ENCODE peak calls at places on chromosome 9, in four cellular contexts. One of them, this sample, is unnamed.

GRCh38 chr9:91832322-91832721 is 117.7 kb downstream of the ROR2 start:
- DNase-seq in H1: no peak
- DNase-seq in GM12878: no peak
- DNase-seq in HepG2: no peak
- DNase-seq in this sample: no peak

GRCh38 chr9:38215465-38215864 is 146.4 kb upstream of the SHB start:
- DNase-seq in HepG2: no peak
- DNase-seq in H1: no peak
- DNase-seq in GM12878: no peak
- DNase-seq in this sample: no peak

GRCh38 chr9:93920401-93920800 is 34.8 kb downstream of the BARX1 start:
- DNase-seq in H1: no peak
- DNase-seq in GM12878: no peak
- DNase-seq in HepG2: no peak
- DNase-seq in this sample: no peak

GRCh38 chr9:121445986-121446385 is 53.7 kb downstream of the GGTA1 start:
- DNase-seq in HepG2: no peak
- DNase-seq in H1: no peak
- DNase-seq in GM12878: no peak
- DNase-seq in this sample: no peak

GRCh38 chr9:135596211-135596610 is 34.7 kb downstream of the PAEP start:
- DNase-seq in H1: no peak
- DNase-seq in HepG2: no peak
- DNase-seq in GM12878: no peak
- DNase-seq in this sample: no peak

GRCh38 chr9:10282084-10282483 is 330.7 kb downstream of the PTPRD start:
- DNase-seq in H1: no peak
- DNase-seq in GM12878: no peak
- DNase-seq in HepG2: no peak
- DNase-seq in this sample: no peak

GRCh38 chr9:99373912-99374311 is 151.8 kb downstream of the SEC61B start:
- DNase-seq in GM12878: no peak
- DNase-seq in H1: no peak
- DNase-seq in HepG2: no peak
- DNase-seq in this sample: no peak

GRCh38 chr9:120109242-120109641 is 470.7 kb downstream of the CDK5RAP2 start:
- DNase-seq in H1: peak; percentile 69
- DNase-seq in HepG2: peak; percentile 18
- DNase-seq in GM12878: no peak
- DNase-seq in this sample: peak; percentile 47

GRCh38 chr9:133188006-133188842 is 20.8 kb downstream of the OBP2B start:
- DNase-seq in GM12878: no peak
- DNase-seq in H1: peak; percentile 66
- DNase-seq in HepG2: peak; percentile 42
- DNase-seq in this sample: peak; percentile 69

GRCh38 chr9:130931508-130932150 is 7.4 kb downstream of the FIBCD1 start:
- DNase-seq in HepG2: no peak
- DNase-seq in H1: no peak
- DNase-seq in GM12878: peak; percentile 64
- DNase-seq in this sample: peak; percentile 66

GRCh38 chr9:38112010-38112409 is 43.0 kb upstream of the SHB start:
- DNase-seq in H1: no peak
- DNase-seq in GM12878: no peak
- DNase-seq in HepG2: no peak
- DNase-seq in this sample: no peak

GRCh38 chr9:73176450-73176875 is 24.8 kb downstream of the ANXA1 start:
- DNase-seq in H1: no peak
- DNase-seq in GM12878: no peak
- DNase-seq in HepG2: no peak
- DNase-seq in this sample: no peak

DNA sequence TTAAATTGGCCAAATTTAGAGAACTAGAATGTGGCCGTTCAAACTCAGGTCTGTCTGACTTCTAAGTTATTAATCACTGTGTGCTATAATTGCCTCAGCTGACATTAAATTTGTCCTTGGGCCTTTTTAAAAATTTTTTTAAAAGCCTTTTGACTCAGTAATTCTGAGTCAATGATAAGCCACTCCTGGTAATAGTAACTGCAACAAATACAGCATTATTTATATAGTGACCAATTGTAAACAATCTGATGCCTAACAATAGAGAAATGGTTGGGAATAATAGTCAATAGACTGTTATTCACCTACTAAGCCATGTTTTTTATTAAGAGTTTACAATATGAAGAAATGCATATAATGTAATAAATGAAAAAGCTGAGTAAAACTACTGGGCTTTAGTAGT is 70.9 kb upstream of the FSD1L start:
- DNase-seq in HepG2: no peak
- DNase-seq in H1: no peak
- DNase-seq in GM12878: no peak
- DNase-seq in this sample: no peak
- TF ChIP-seq KDM1A in HepG2: no peak
- TF ChIP-seq KDM1A in H1: no peak
- TF ChIP-seq KDM1A in GM12878: no peak
- TF ChIP-seq KDM1A in this sample: no peak

DNA sequence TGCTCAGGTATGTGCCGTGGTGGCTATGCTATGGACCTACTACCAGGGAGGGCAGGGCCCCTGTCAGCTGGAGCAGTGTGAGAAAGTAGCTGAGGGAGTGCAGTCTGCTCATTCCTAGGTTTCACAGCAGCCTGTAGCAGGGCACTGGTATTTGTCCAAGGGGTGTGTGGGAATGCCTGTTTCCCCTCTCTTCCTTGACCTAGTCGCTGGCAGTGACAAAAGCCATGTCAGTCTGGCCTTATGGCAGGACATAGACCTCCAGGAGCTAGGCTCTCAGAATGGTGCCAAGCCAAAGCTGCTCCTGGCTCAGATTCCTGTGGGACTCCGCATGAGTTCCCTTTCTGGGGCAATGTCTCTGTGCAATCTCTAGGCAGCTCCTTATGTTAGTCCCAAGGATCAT is 253.9 kb upstream of the TYRP1 start:
- DNase-seq in HepG2: no peak
- DNase-seq in H1: no peak
- DNase-seq in GM12878: no peak
- DNase-seq in this sample: no peak
- TF ChIP-seq TAF1 in HepG2: no peak
- TF ChIP-seq TAF1 in H1: no peak
- TF ChIP-seq TAF1 in GM12878: no peak
- TF ChIP-seq TAF1 in this sample: no peak

DNA sequence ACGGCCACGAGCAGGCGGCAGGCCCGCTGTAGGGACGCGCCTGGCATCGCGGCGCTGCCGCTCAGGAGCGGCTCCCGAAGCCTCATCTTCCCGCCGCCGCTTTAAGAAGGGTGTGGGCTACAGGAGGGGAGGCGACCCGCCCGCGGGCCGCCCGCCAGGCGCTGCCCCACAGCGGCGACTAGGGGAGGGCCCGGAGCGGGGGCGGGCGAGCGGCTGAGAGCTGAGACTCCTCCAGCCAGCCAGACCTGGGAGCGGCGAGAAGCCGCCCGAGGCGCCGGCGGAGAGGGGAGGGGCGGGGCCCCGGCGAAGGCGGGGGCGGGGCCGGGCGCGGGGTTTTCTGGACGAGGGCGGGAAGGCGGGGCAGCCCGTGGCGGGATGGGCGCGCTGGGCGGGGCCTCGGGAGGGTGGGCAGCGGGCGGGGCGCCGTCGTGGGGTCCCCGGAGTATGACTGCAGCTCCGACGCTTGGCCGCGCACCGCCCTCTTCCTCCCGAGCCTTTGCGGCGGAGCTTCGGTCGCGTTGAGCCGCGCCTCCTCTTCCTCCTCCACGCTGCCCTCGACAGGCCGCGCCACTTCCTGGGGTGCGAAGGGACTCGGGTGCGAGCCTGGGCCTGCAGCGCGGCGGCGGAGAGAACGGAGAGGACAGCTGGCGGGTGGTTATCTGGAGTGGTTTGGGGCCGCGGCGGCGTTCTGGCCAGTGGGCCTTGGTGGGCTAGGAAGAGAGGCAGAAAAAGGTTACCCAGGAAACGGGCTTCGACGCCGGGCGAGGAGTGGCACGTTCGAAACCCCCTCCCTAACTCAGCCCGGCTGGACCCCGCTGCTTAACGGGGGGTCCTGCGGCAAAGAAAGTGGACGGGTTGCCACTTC is at the start of gene B4GALT1:
- DNase-seq in GM12878: peak; percentile 75
- DNase-seq in HepG2: peak; percentile 64
- DNase-seq in H1: peak; percentile 96
- DNase-seq in this sample: peak; percentile 91
- TF ChIP-seq RAD21 in GM12878: peak; percentile 25
- TF ChIP-seq RAD21 in HepG2: no peak
- TF ChIP-seq RAD21 in H1: no peak
- TF ChIP-seq RAD21 in this sample: no peak

GRCh38 chr9:123678878-123679329 is 251.0 kb downstream of the DENND1A start:
- DNase-seq in HepG2: peak; percentile 76
- DNase-seq in H1: no peak
- DNase-seq in GM12878: no peak
- DNase-seq in this sample: no peak
- TF ChIP-seq KDM1A in HepG2: no peak
- TF ChIP-seq KDM1A in H1: no peak
- TF ChIP-seq KDM1A in GM12878: no peak
- TF ChIP-seq KDM1A in this sample: no peak

DNA sequence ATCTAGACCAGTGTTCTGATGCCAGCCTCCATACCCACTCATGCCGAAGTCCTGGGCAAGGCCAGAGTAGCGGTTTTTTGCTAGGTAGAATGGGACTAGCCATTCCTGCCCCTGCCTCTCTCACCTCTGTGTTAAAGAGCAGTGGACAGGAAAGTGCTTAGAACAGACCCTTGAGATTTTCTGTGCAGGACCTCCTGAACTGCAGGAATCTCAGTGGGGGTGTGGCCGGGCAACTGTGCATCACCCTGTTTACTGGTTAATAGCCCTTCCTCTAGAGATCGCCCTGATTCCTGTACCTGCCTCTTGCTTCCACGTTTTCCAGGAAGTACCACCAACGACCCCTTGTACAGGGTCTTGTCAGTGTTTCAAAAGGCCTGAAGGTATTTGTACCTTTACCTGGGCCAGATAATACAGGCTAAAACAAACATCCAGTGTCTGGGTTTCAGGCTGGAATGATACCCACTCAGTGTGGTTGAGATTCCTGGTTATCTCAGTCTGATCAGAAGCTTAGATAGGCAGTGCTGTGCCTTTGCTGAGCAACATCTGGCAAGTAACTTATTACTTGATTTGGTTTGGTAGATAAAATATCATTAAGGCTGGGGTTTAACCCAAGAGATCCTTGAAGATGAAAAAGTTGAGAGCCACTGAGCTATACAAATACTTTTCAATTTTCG is 65.9 kb downstream of the RGS3 start:
- DNase-seq in GM12878: no peak
- DNase-seq in H1: no peak
- DNase-seq in HepG2: no peak
- DNase-seq in this sample: no peak
- TF ChIP-seq TAF1 in GM12878: no peak
- TF ChIP-seq TAF1 in H1: no peak
- TF ChIP-seq TAF1 in HepG2: no peak
- TF ChIP-seq TAF1 in this sample: no peak